ENCODE peak calls at places on chromosomes 6 and 20, in seven cellular contexts. One of them, this sample, is unnamed. For H3K4me1, the result is how much of the 10 kb centered on the place peaks cover.

GRCh38 chr6:130018292-130018829 is at the start of gene L3MBTL3:
- DNase-seq in heart right ventricle: peak
- DNase-seq in adrenal gland: peak
- DNase-seq in right lobe of liver: peak
- DNase-seq in body of pancreas: peak
- DNase-seq in hepatocyte: peak
- DNase-seq in kidney: peak
- DNase-seq in this sample: peak

GRCh38 chr6:84329077-84329476 is 101.6 kb upstream of the CEP162 start:
- DNase-seq in heart right ventricle: no peak
- DNase-seq in adrenal gland: no peak
- DNase-seq in right lobe of liver: no peak
- DNase-seq in body of pancreas: no peak
- DNase-seq in hepatocyte: no peak
- DNase-seq in kidney: no peak
- DNase-seq in this sample: no peak

GRCh38 chr6:37516920-37517405 is 17.3 kb upstream of the CCDC167 start:
- DNase-seq in heart right ventricle: no peak
- DNase-seq in adrenal gland: no peak
- DNase-seq in right lobe of liver: peak
- DNase-seq in body of pancreas: no peak
- DNase-seq in hepatocyte: no peak
- DNase-seq in kidney: no peak
- DNase-seq in this sample: no peak

GRCh38 chr6:8219352-8219943 is 117.1 kb upstream of the EEF1E1 start:
- DNase-seq in heart right ventricle: peak
- DNase-seq in adrenal gland: no peak
- DNase-seq in right lobe of liver: no peak
- DNase-seq in body of pancreas: peak
- DNase-seq in hepatocyte: peak
- DNase-seq in kidney: no peak
- DNase-seq in this sample: no peak

GRCh38 chr20:19367591-19367990 is 155.1 kb downstream of the SLC24A3 start:
- DNase-seq in heart right ventricle: no peak
- DNase-seq in adrenal gland: no peak
- DNase-seq in right lobe of liver: no peak
- DNase-seq in body of pancreas: no peak
- DNase-seq in hepatocyte: no peak
- DNase-seq in kidney: no peak
- DNase-seq in this sample: no peak

GRCh38 chr6:26485401-26485800 is 14.7 kb upstream of the BTN1A1 start:
- DNase-seq in heart right ventricle: no peak
- DNase-seq in adrenal gland: no peak
- DNase-seq in right lobe of liver: no peak
- DNase-seq in body of pancreas: no peak
- DNase-seq in hepatocyte: no peak
- DNase-seq in kidney: no peak
- DNase-seq in this sample: no peak

GRCh38 chr6:134436281-134436815 is 118.4 kb upstream of the SGK1 start:
- DNase-seq in heart right ventricle: peak
- DNase-seq in adrenal gland: peak
- DNase-seq in right lobe of liver: no peak
- DNase-seq in body of pancreas: no peak
- DNase-seq in hepatocyte: peak
- DNase-seq in kidney: peak
- DNase-seq in this sample: no peak

GRCh38 chr6:148720371-148720770 is 26.5 kb upstream of the UST start:
- DNase-seq in heart right ventricle: no peak
- DNase-seq in adrenal gland: no peak
- DNase-seq in right lobe of liver: no peak
- DNase-seq in body of pancreas: no peak
- DNase-seq in hepatocyte: peak
- DNase-seq in kidney: no peak
- DNase-seq in this sample: no peak

GRCh38 chr20:21225215-21225947 is 77.8 kb upstream of the XRN2 start:
- DNase-seq in heart right ventricle: no peak
- DNase-seq in adrenal gland: no peak
- DNase-seq in right lobe of liver: no peak
- DNase-seq in body of pancreas: no peak
- DNase-seq in hepatocyte: no peak
- DNase-seq in kidney: no peak
- DNase-seq in this sample: no peak

GRCh38 chr6:42727084-42727601 is 4.7 kb upstream of the PRPH2 start:
- DNase-seq in heart right ventricle: peak
- DNase-seq in adrenal gland: no peak
- DNase-seq in right lobe of liver: peak
- DNase-seq in body of pancreas: no peak
- DNase-seq in hepatocyte: no peak
- DNase-seq in kidney: peak
- DNase-seq in this sample: no peak

GRCh38 chr20:51647674-51648570 is 105.4 kb upstream of the NFATC2 start:
- DNase-seq in heart right ventricle: no peak
- DNase-seq in adrenal gland: no peak
- DNase-seq in right lobe of liver: no peak
- DNase-seq in body of pancreas: no peak
- DNase-seq in hepatocyte: no peak
- DNase-seq in kidney: no peak
- DNase-seq in this sample: no peak

GRCh38 chr6:14709066-14709670 is 536.7 kb upstream of the JARID2 start:
- DNase-seq in heart right ventricle: no peak
- DNase-seq in adrenal gland: no peak
- DNase-seq in right lobe of liver: no peak
- DNase-seq in body of pancreas: no peak
- DNase-seq in hepatocyte: no peak
- DNase-seq in kidney: no peak
- DNase-seq in this sample: no peak

GRCh38 chr6:122405417-122405816 is 6.0 kb downstream of the HSF2 start:
- DNase-seq in heart right ventricle: no peak
- DNase-seq in adrenal gland: no peak
- DNase-seq in right lobe of liver: no peak
- DNase-seq in body of pancreas: no peak
- DNase-seq in hepatocyte: no peak
- DNase-seq in kidney: no peak
- DNase-seq in this sample: no peak

GRCh38 chr6:107185570-107185969 is 70.3 kb upstream of the BEND3 start:
- DNase-seq in heart right ventricle: no peak
- DNase-seq in adrenal gland: peak
- DNase-seq in right lobe of liver: no peak
- DNase-seq in body of pancreas: no peak
- DNase-seq in hepatocyte: peak
- DNase-seq in kidney: no peak
- DNase-seq in this sample: no peak

GRCh38 chr20:9440891-9441290 is 73.5 kb upstream of the LAMP5 start:
- DNase-seq in heart right ventricle: no peak
- DNase-seq in adrenal gland: no peak
- DNase-seq in right lobe of liver: no peak
- DNase-seq in body of pancreas: no peak
- DNase-seq in hepatocyte: no peak
- DNase-seq in kidney: no peak
- DNase-seq in this sample: no peak

GRCh38 chr20:11585752-11586352 is 331.8 kb upstream of the BTBD3 start:
- DNase-seq in heart right ventricle: no peak
- DNase-seq in adrenal gland: no peak
- DNase-seq in right lobe of liver: no peak
- DNase-seq in body of pancreas: no peak
- DNase-seq in hepatocyte: peak
- DNase-seq in kidney: no peak
- DNase-seq in this sample: no peak

GRCh38 chr6:101401792-101402617 is 8.5 kb downstream of the GRIK2 start:
- DNase-seq in heart right ventricle: no peak
- DNase-seq in adrenal gland: no peak
- DNase-seq in right lobe of liver: no peak
- DNase-seq in body of pancreas: no peak
- DNase-seq in hepatocyte: peak
- DNase-seq in kidney: no peak
- DNase-seq in this sample: no peak

GRCh38 chr20:6637160-6637579 is 130.3 kb upstream of the BMP2 start:
- DNase-seq in heart right ventricle: no peak
- DNase-seq in adrenal gland: no peak
- DNase-seq in right lobe of liver: no peak
- DNase-seq in body of pancreas: no peak
- DNase-seq in hepatocyte: no peak
- DNase-seq in kidney: no peak
- DNase-seq in this sample: no peak

GRCh38 chr6:113627480-113627879 is 229.7 kb upstream of the MARCKS start:
- DNase-seq in heart right ventricle: no peak
- DNase-seq in adrenal gland: no peak
- DNase-seq in right lobe of liver: no peak
- DNase-seq in body of pancreas: no peak
- DNase-seq in hepatocyte: no peak
- DNase-seq in kidney: no peak
- DNase-seq in this sample: no peak

GRCh38 chr6:37069639-37070038 is 64.2 kb downstream of the FGD2 start:
- DNase-seq in heart right ventricle: no peak
- DNase-seq in adrenal gland: no peak
- DNase-seq in right lobe of liver: no peak
- DNase-seq in body of pancreas: no peak
- DNase-seq in hepatocyte: no peak
- DNase-seq in kidney: no peak
- DNase-seq in this sample: no peak

GRCh38 chr6:168499045-168499650 is 58.2 kb downstream of the SMOC2 start:
- DNase-seq in heart right ventricle: no peak
- DNase-seq in adrenal gland: no peak
- DNase-seq in right lobe of liver: no peak
- DNase-seq in body of pancreas: no peak
- DNase-seq in hepatocyte: no peak
- DNase-seq in kidney: no peak
- DNase-seq in this sample: no peak

GRCh38 chr6:43608310-43608763 is 20.7 kb downstream of the GTPBP2 start:
- DNase-seq in heart right ventricle: peak
- DNase-seq in adrenal gland: peak
- DNase-seq in right lobe of liver: peak
- DNase-seq in body of pancreas: peak
- DNase-seq in hepatocyte: peak
- DNase-seq in kidney: no peak
- DNase-seq in this sample: peak

GRCh38 chr6:28474441-28475219 is 31.3 kb upstream of the ZSCAN23 start:
- DNase-seq in heart right ventricle: no peak
- DNase-seq in adrenal gland: no peak
- DNase-seq in right lobe of liver: no peak
- DNase-seq in body of pancreas: no peak
- DNase-seq in hepatocyte: peak
- DNase-seq in kidney: no peak
- DNase-seq in this sample: no peak

DNA sequence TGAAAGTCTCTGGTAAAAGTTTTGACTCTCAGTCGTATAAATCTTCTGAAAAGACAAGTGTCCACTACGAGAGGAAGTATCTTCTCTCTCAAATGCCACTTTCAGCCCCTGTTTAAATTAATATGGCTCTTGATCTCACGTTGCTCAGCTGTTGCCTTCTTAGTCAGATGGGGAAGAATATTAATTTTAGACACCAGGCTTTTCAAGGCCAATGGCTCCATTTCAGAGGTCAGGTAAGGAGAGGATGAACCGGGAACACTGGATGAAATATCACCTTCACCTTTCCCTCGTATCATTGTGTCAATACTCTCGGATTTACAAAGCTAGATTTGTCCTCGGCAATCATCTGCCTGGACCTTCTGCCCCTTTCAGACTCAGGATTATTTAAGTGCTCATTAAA is at the start of gene MYLK4:
- DNase-seq in heart right ventricle: no peak
- DNase-seq in adrenal gland: no peak
- DNase-seq in right lobe of liver: no peak
- DNase-seq in body of pancreas: no peak
- DNase-seq in hepatocyte: no peak
- DNase-seq in kidney: no peak
- DNase-seq in this sample: no peak
- H3K4me1 ChIP-seq in heart right ventricle: under half
- H3K4me1 ChIP-seq in adrenal gland: under half
- H3K4me1 ChIP-seq in right lobe of liver: under half
- H3K4me1 ChIP-seq in body of pancreas: under half
- H3K4me1 ChIP-seq in hepatocyte: under half
- H3K4me1 ChIP-seq in kidney: under half
- H3K4me1 ChIP-seq in this sample: under half

DNA sequence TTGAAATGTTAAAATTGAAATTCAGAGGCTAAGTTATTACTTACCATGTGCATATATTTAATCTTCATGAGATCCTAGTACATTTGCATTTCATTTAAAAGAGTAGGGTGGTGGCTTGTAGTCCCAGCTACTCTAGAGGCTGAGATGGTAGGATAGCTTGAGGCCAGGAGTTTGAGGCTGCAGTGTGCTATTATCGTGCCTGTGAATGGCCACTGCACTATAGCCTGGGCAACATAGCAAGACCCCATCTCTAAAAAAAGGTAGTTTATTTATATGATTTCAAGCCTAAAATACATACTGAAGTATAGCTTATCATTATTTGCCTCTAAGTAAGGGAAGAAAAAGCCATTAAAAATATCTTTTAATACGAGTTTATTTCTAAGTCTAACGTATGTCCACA is 3.1 kb downstream of the CCR6 start:
- DNase-seq in heart right ventricle: no peak
- DNase-seq in adrenal gland: no peak
- DNase-seq in right lobe of liver: no peak
- DNase-seq in body of pancreas: no peak
- DNase-seq in hepatocyte: no peak
- DNase-seq in kidney: no peak
- DNase-seq in this sample: no peak
- H3K4me1 ChIP-seq in heart right ventricle: under half
- H3K4me1 ChIP-seq in adrenal gland: under half
- H3K4me1 ChIP-seq in right lobe of liver: under half
- H3K4me1 ChIP-seq in body of pancreas: under half
- H3K4me1 ChIP-seq in hepatocyte: under half
- H3K4me1 ChIP-seq in kidney: under half
- H3K4me1 ChIP-seq in this sample: under half

GRCh38 chr20:50546729-50547314 is 36.6 kb downstream of the PTPN1 start:
- DNase-seq in heart right ventricle: no peak
- DNase-seq in adrenal gland: no peak
- DNase-seq in right lobe of liver: no peak
- DNase-seq in body of pancreas: no peak
- DNase-seq in hepatocyte: no peak
- DNase-seq in kidney: no peak
- DNase-seq in this sample: peak

GRCh38 chr20:50548396-50548795 is 38.2 kb downstream of the PTPN1 start:
- DNase-seq in heart right ventricle: no peak
- DNase-seq in adrenal gland: no peak
- DNase-seq in right lobe of liver: no peak
- DNase-seq in body of pancreas: no peak
- DNase-seq in hepatocyte: no peak
- DNase-seq in kidney: no peak
- DNase-seq in this sample: no peak

GRCh38 chr20:50543326-50543725 is 33.1 kb downstream of the PTPN1 start:
- DNase-seq in heart right ventricle: no peak
- DNase-seq in adrenal gland: no peak
- DNase-seq in right lobe of liver: no peak
- DNase-seq in body of pancreas: no peak
- DNase-seq in hepatocyte: no peak
- DNase-seq in kidney: no peak
- DNase-seq in this sample: no peak

GRCh38 chr20:50547956-50548355 is 37.8 kb downstream of the PTPN1 start:
- DNase-seq in heart right ventricle: no peak
- DNase-seq in adrenal gland: no peak
- DNase-seq in right lobe of liver: no peak
- DNase-seq in body of pancreas: no peak
- DNase-seq in hepatocyte: no peak
- DNase-seq in kidney: no peak
- DNase-seq in this sample: no peak

GRCh38 chr20:50545123-50545522 is 34.9 kb downstream of the PTPN1 start:
- DNase-seq in heart right ventricle: no peak
- DNase-seq in adrenal gland: no peak
- DNase-seq in right lobe of liver: no peak
- DNase-seq in body of pancreas: no peak
- DNase-seq in hepatocyte: no peak
- DNase-seq in kidney: no peak
- DNase-seq in this sample: no peak
- H3K4me1 ChIP-seq in heart right ventricle: half or more
- H3K4me1 ChIP-seq in adrenal gland: half or more
- H3K4me1 ChIP-seq in right lobe of liver: under half
- H3K4me1 ChIP-seq in body of pancreas: under half
- H3K4me1 ChIP-seq in hepatocyte: under half
- H3K4me1 ChIP-seq in kidney: under half
- H3K4me1 ChIP-seq in this sample: half or more

GRCh38 chr6:157759028-157759427 is 64.0 kb upstream of the SNX9 start:
- DNase-seq in heart right ventricle: no peak
- DNase-seq in adrenal gland: no peak
- DNase-seq in right lobe of liver: no peak
- DNase-seq in body of pancreas: no peak
- DNase-seq in hepatocyte: no peak
- DNase-seq in kidney: no peak
- DNase-seq in this sample: no peak
- H3K4me1 ChIP-seq in heart right ventricle: half or more
- H3K4me1 ChIP-seq in adrenal gland: under half
- H3K4me1 ChIP-seq in right lobe of liver: under half
- H3K4me1 ChIP-seq in body of pancreas: under half
- H3K4me1 ChIP-seq in hepatocyte: under half
- H3K4me1 ChIP-seq in kidney: under half
- H3K4me1 ChIP-seq in this sample: under half

This sample was measured in Peyer's patch.